ENCODE peak calls at places on chromosome 1, in four cellular contexts. One of them, this sample, is unnamed.
A peak's percentile ranks its signal among the peaks of the same experiment; 100 is the strongest.

GRCh38 chr1:160637821-160638539 is 8.9 kb downstream of the SLAMF1 start:
- DNase-seq in keratinocyte: no peak
- DNase-seq in fibroblast of lung: no peak
- DNase-seq in K562: no peak
- DNase-seq in this sample: no peak

GRCh38 chr1:221117133-221117532 is 237.9 kb downstream of the HLX start:
- DNase-seq in keratinocyte: no peak
- DNase-seq in fibroblast of lung: no peak
- DNase-seq in K562: no peak
- DNase-seq in this sample: no peak

GRCh38 chr1:207925210-207925609 is 14.3 kb upstream of the CD34 start:
- DNase-seq in keratinocyte: no peak
- DNase-seq in fibroblast of lung: peak; percentile 21
- DNase-seq in K562: no peak
- DNase-seq in this sample: no peak

GRCh38 chr1:10286244-10286643 is 75.9 kb downstream of the KIF1B start:
- DNase-seq in keratinocyte: no peak
- DNase-seq in fibroblast of lung: peak; percentile 1
- DNase-seq in K562: no peak
- DNase-seq in this sample: no peak

GRCh38 chr1:107689157-107689556 is 275.8 kb downstream of the VAV3 start:
- DNase-seq in keratinocyte: no peak
- DNase-seq in fibroblast of lung: no peak
- DNase-seq in K562: no peak
- DNase-seq in this sample: no peak

GRCh38 chr1:94924967-94925366 is 1.9 kb downstream of the CNN3 start:
- DNase-seq in keratinocyte: no peak
- DNase-seq in fibroblast of lung: peak; percentile 34
- DNase-seq in K562: no peak
- DNase-seq in this sample: no peak

GRCh38 chr1:3577711-3578432 is 33.4 kb downstream of the MEGF6 start:
- DNase-seq in keratinocyte: no peak
- DNase-seq in fibroblast of lung: no peak
- DNase-seq in K562: no peak
- DNase-seq in this sample: no peak

GRCh38 chr1:200488375-200489165 is 78.7 kb upstream of the ZNF281 start:
- DNase-seq in keratinocyte: no peak
- DNase-seq in fibroblast of lung: peak; percentile 88
- DNase-seq in K562: peak; percentile 74
- DNase-seq in this sample: peak; percentile 59

GRCh38 chr1:161503394-161503748 is 1.9 kb upstream of the FCGR2A start:
- DNase-seq in keratinocyte: no peak
- DNase-seq in fibroblast of lung: no peak
- DNase-seq in K562: no peak
- DNase-seq in this sample: no peak

GRCh38 chr1:193462629-193463320 is 276.4 kb upstream of the B3GALT2 start:
- DNase-seq in keratinocyte: no peak
- DNase-seq in fibroblast of lung: peak; percentile 36
- DNase-seq in K562: no peak
- DNase-seq in this sample: peak; percentile 28

DNA sequence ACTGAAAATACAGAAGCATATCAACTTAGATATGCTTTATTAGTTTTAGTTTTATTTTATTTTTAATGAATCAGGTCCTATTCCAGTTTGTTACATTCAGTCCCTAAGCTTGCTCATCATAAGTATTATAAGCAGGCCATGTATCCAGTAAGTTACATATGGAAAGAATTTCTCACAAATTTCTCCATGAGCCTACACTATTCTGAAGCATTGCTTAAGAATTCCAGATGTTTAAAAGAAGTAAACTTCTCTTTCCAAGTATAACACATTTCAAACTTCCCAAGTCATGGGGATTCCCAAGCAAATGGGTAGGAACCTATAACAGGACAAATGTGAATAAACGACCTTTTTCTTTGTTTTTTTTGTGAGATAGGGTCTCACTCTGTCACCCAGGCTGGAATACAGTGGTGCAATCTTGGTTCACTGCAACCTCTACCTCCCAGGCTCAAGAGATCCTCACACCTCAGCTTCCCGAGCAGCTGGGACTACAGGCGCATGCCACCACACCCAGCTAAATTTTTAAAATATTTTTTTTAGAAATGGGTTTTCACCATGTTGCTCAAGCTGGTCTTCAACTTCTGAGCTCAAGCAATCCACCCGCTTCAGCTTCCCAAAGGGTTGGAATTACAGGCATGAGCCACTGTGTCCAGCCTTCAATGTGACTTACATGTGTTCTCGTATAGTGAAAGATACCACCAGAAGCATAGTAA is 39.0 kb downstream of the ST7L start:
- DNase-seq in keratinocyte: no peak
- DNase-seq in fibroblast of lung: peak; percentile 19
- DNase-seq in K562: no peak
- DNase-seq in this sample: no peak
- H3K27ac ChIP-seq in keratinocyte: no peak overlapping the region
- H3K27ac ChIP-seq in fibroblast of lung: no peak overlapping the region
- H3K27ac ChIP-seq in K562: no peak overlapping the region
- H3K27ac ChIP-seq in this sample: no peak overlapping the region

DNA sequence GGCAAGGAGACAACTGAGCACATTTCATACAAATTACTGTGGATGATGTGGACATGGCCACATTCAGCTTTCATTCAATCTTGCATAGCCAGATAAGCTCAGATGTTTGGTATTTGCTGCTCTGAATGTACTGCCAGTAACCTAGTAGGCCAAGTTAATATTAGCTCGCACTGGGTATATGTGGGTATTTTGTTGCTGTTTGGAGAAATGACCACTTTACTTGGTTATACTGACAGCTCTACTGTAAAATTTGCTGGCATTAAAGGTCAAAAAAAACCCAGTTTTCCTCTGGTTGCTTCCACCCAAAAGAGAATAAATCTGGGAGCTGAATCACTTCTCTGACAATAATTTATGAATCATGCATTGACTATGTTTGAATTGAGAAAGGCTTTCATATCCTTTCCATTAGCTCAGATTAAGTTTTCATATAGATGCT is 330.2 kb downstream of the BARHL2 start:
- DNase-seq in keratinocyte: no peak
- DNase-seq in fibroblast of lung: peak; percentile 11
- DNase-seq in K562: no peak
- DNase-seq in this sample: no peak
- H3K9ac ChIP-seq in keratinocyte: no peak overlapping the region
- H3K9ac ChIP-seq in fibroblast of lung: no peak overlapping the region
- H3K9ac ChIP-seq in K562: no peak overlapping the region
- H3K9ac ChIP-seq in this sample: no peak overlapping the region

DNA sequence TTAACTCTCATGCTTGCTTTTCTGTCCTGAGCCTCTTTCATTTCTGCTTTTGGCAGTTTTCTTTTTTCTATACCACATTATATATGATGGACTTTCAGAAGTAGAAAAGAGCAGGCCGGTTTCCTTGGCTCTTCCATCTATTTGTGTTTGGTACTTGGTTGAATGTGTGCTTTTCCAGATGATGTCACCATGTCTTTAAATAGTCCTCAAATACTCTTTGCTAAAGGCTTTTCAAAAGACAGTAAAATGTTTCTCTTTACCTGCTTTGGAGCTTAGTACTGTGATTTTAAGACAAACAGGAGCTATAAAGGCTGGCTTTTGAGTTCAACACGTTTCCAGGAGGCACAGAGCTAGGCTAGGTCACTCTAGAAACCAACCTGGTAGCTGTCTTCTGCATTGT is 186.7 kb downstream of the AK5 start:
- DNase-seq in keratinocyte: no peak
- DNase-seq in fibroblast of lung: no peak
- DNase-seq in K562: no peak
- DNase-seq in this sample: no peak
- H3K27ac ChIP-seq in keratinocyte: no peak overlapping the region
- H3K27ac ChIP-seq in fibroblast of lung: no peak overlapping the region
- H3K27ac ChIP-seq in K562: no peak overlapping the region
- H3K27ac ChIP-seq in this sample: no peak overlapping the region

DNA sequence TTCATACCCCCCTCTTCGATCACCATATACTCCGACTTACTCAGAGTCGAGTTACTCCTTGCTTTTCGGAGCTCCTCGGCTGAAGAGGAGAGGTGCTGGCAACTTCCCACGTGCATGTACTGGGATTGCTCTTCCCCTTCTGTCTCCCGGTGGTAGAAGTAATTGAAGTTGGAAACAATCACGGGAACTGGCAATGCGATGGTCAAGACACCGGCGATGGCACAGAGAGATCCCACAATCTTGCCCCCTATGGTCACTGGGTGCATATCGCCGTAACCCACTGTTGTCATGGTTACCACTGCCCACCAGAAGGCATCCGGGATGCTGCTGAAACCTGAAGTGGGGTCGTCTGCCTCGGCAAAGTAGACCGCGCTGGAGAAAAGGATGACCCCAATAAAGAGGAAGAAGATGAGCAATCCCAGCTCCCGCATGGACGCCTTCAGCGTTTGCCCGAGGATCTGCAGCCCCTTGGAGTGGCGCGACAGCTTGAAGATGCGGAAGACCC is 1.5 kb downstream of the KCNA3 start:
- DNase-seq in keratinocyte: no peak
- DNase-seq in fibroblast of lung: no peak
- DNase-seq in K562: no peak
- DNase-seq in this sample: no peak
- H3K9ac ChIP-seq in keratinocyte: no peak overlapping the region
- H3K9ac ChIP-seq in fibroblast of lung: no peak overlapping the region
- H3K9ac ChIP-seq in K562: no peak overlapping the region
- H3K9ac ChIP-seq in this sample: no peak overlapping the region

GRCh38 chr1:154733621-154734020 is 125.6 kb upstream of the ADAR start:
- DNase-seq in keratinocyte: no peak
- DNase-seq in fibroblast of lung: no peak
- DNase-seq in K562: no peak
- DNase-seq in this sample: no peak

GRCh38 chr1:154730251-154730650 is 122.3 kb upstream of the ADAR start:
- DNase-seq in keratinocyte: peak; percentile 7
- DNase-seq in fibroblast of lung: no peak
- DNase-seq in K562: no peak
- DNase-seq in this sample: no peak

GRCh38 chr1:154729598-154729997 is 121.6 kb upstream of the ADAR start:
- DNase-seq in keratinocyte: no peak
- DNase-seq in fibroblast of lung: no peak
- DNase-seq in K562: no peak
- DNase-seq in this sample: no peak

GRCh38 chr1:154729031-154729442 is 121.1 kb upstream of the ADAR start:
- DNase-seq in keratinocyte: no peak
- DNase-seq in fibroblast of lung: no peak
- DNase-seq in K562: peak; percentile 25
- DNase-seq in this sample: no peak

DNA sequence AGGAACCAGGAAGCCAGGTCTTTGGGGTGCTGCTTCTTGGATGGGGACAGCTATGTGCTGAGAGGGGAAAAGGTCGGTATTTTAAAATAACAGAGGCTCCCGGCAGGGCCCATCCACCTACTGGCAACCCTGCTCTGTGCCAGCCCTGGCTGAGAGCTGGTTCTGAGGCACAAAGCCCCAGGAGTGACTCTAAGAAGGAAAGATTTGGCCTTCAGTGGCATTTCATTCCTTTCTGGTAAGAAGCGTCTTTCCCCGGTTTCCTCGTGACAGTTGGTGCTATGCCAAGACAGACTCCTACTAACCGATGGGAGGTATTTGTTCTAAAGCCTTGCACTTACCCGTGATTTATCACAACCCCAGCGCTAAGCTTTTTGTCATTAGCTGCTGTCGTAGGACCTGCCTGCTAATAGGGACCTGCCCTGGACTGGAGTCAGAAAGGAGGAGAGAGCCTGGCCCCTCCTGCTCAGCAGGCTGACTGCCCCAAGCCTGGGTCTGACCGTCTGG is 123.1 kb upstream of the ADAR start:
- DNase-seq in keratinocyte: no peak
- DNase-seq in fibroblast of lung: no peak
- DNase-seq in K562: no peak
- DNase-seq in this sample: no peak
- H3K27ac ChIP-seq in keratinocyte: peak overlapping the region; percentile 10
- H3K27ac ChIP-seq in fibroblast of lung: no peak overlapping the region
- H3K27ac ChIP-seq in K562: no peak overlapping the region
- H3K27ac ChIP-seq in this sample: peak overlapping the region; percentile 72

GRCh38 chr1:236282719-236283118 is 961 bp upstream of the ERO1B start:
- DNase-seq in keratinocyte: no peak
- DNase-seq in fibroblast of lung: no peak
- DNase-seq in K562: no peak
- DNase-seq in this sample: no peak
- H3K9ac ChIP-seq in keratinocyte: no peak overlapping the region
- H3K9ac ChIP-seq in fibroblast of lung: no peak overlapping the region
- H3K9ac ChIP-seq in K562: no peak overlapping the region
- H3K9ac ChIP-seq in this sample: peak overlapping the region; percentile 80

GRCh38 chr1:196650403-196650802 is 1.4 kb upstream of the CFH start:
- DNase-seq in keratinocyte: no peak
- DNase-seq in fibroblast of lung: no peak
- DNase-seq in K562: peak; percentile 38
- DNase-seq in this sample: no peak

GRCh38 chr1:196654271-196654670 is 2.4 kb downstream of the CFH start:
- DNase-seq in keratinocyte: no peak
- DNase-seq in fibroblast of lung: no peak
- DNase-seq in K562: no peak
- DNase-seq in this sample: no peak

GRCh38 chr1:196649990-196650389 is 1.9 kb upstream of the CFH start:
- DNase-seq in keratinocyte: no peak
- DNase-seq in fibroblast of lung: no peak
- DNase-seq in K562: peak; percentile 73
- DNase-seq in this sample: no peak

GRCh38 chr1:196651079-196651478 is 764 bp upstream of the CFH start:
- DNase-seq in keratinocyte: no peak
- DNase-seq in fibroblast of lung: no peak
- DNase-seq in K562: peak; percentile 21
- DNase-seq in this sample: no peak

DNA sequence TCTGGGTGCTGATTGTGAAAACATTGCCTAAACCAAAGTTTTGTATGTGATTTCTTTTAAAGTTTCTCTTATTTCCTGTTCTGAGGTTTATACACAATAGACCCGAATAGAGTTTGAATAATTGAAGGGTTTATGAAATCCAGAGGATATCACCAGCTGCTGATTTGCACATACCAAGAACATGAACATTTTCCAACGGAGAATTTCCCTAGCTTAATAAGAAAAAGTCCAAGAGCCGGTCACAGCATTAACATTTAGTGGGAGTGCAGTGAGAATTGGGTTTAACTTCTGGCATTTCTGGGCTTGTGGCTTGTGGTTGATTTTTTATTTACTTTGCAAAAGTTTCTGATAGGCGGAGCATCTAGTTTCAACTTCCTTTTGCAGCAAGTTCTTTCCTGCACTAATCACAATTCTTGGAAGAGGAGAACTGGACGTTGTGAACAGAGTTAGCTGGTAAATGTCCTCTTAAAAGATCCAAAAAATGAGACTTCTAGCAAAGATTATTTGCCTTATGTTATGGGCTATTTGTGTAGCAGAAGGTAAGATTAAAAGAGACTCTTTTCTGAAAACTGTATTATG is at the start of gene CFH:
- DNase-seq in keratinocyte: no peak
- DNase-seq in fibroblast of lung: peak; percentile 95
- DNase-seq in K562: peak; percentile 70
- DNase-seq in this sample: peak; percentile 86
- H3K27ac ChIP-seq in keratinocyte: no peak within 1 kb of the TSS
- H3K27ac ChIP-seq in fibroblast of lung: peak within 1 kb of the TSS; percentile 33
- H3K27ac ChIP-seq in K562: peak within 1 kb of the TSS; percentile 57
- H3K27ac ChIP-seq in this sample: peak within 1 kb of the TSS; percentile 72

This sample was measured in SK-N-MC.